ENCODE peak calls at places on chromosomes 3 and 15, in ten cellular contexts. L is PC-9, N is mucosa of descending colon, I is fibroblast of pulmonary artery, Q is fibroblast of lung, X is cardiac fibroblast, K is IMR-90, A is ovary, Z is fibroblast of mammary gland, S is colonic mucosa. D is an unnamed sample.

GRCh38 chr15:36880226-36880912 is 220.0 kb downstream of the MEIS2 start:
- DNase-seq in L (no peak), N (no peak), I (no peak), Q (no peak), X (no peak), K (no peak), A (no peak), Z (no peak), S (no peak), D (peak)

GRCh38 chr15:38130739-38131498 is 121.7 kb upstream of the SPRED1 start:
- DNase-seq in L (no peak), N (peak), I (peak), Q (peak), X (peak), K (peak), A (peak), Z (peak), S (peak), D (peak)

GRCh38 chr3:131299836-131300235 is 81.7 kb upstream of the NUDT16 start:
- DNase-seq in L (no peak), N (no peak), I (no peak), Q (peak), X (no peak), K (no peak), A (no peak), Z (no peak), S (no peak), D (no peak)

GRCh38 chr3:121552797-121553196 is 7.0 kb upstream of the POLQ start:
- DNase-seq in L (no peak), N (no peak), I (no peak), Q (no peak), X (no peak), K (no peak), A (no peak), Z (no peak), S (no peak), D (no peak)

GRCh38 chr15:77819841-77820728 is 187.4 kb upstream of the LINGO1 start:
- DNase-seq in L (peak), N (peak), I (no peak), Q (peak), X (no peak), K (no peak), A (no peak), Z (peak), S (peak), D (peak)

GRCh38 chr3:141858312-141858711 is 18.1 kb upstream of the ATP1B3 start:
- DNase-seq in L (no peak), N (no peak), I (no peak), Q (no peak), X (no peak), K (no peak), A (no peak), Z (peak), S (no peak), D (no peak)

GRCh38 chr3:146589899-146590508 is 15.1 kb downstream of the PLSCR5 start:
- DNase-seq in L (peak), N (no peak), I (peak), Q (peak), X (peak), K (peak), A (peak), Z (peak), S (peak), D (peak)

GRCh38 chr3:23961064-23961463 is 16.0 kb downstream of the NR1D2 start:
- DNase-seq in L (no peak), N (no peak), I (no peak), Q (no peak), X (no peak), K (peak), A (no peak), Z (no peak), S (no peak), D (peak)

GRCh38 chr15:46861796-46862195 is 855.5 kb upstream of the SEMA6D start:
- DNase-seq in L (no peak), N (no peak), I (no peak), Q (no peak), X (no peak), K (no peak), A (no peak), Z (no peak), S (no peak), D (no peak)

GRCh38 chr3:52240059-52240885 is 1.3 kb upstream of the TWF2 start:
- DNase-seq in L (no peak), N (peak), I (peak), Q (peak), X (peak), K (peak), A (peak), Z (peak), S (peak), D (peak)

GRCh38 chr15:40104865-40105516 is 3.7 kb downstream of the BMF start:
- DNase-seq in L (peak), N (peak), I (peak), Q (peak), X (peak), K (peak), A (peak), Z (peak), S (peak), D (peak)
- H3K4me3 ChIP-seq in L (no peak), N (no peak), I (no peak), Q (peak), X (no peak), K (no peak), A (no peak), Z (no peak), S (no peak), D (no peak)

GRCh38 chr15:59622289-59622688 is 10.7 kb downstream of the GCNT3 start:
- DNase-seq in L (peak), N (peak), I (peak), Q (peak), X (peak), K (peak), A (no peak), Z (peak), S (peak), D (peak)
- TF ChIP-seq CTCF in L (peak), N (peak), I (peak), Q (peak), X (peak), K (peak), A (no peak), Z (peak), S (peak), D (peak)

GRCh38 chr15:40049076-40049475 is 10.1 kb upstream of the SRP14 start:
- DNase-seq in L (no peak), N (no peak), I (no peak), Q (no peak), X (no peak), K (no peak), A (no peak), Z (no peak), S (no peak), D (no peak)
- H3K4me3 ChIP-seq in L (no peak), N (no peak), I (no peak), Q (no peak), X (no peak), K (no peak), A (no peak), Z (no peak), S (no peak), D (no peak)

GRCh38 chr3:67106874-67107273 is 108.8 kb downstream of the KBTBD8 start:
- DNase-seq in L (no peak), N (no peak), I (no peak), Q (no peak), X (no peak), K (no peak), A (no peak), Z (no peak), S (no peak), D (no peak)

GRCh38 chr3:67113802-67114407 is 115.8 kb downstream of the KBTBD8 start:
- DNase-seq in L (peak), N (peak), I (peak), Q (peak), X (peak), K (peak), A (peak), Z (peak), S (peak), D (peak)

GRCh38 chr3:67104388-67104787 is 106.3 kb downstream of the KBTBD8 start:
- DNase-seq in L (no peak), N (no peak), I (no peak), Q (no peak), X (no peak), K (no peak), A (no peak), Z (no peak), S (no peak), D (no peak)

DNA sequence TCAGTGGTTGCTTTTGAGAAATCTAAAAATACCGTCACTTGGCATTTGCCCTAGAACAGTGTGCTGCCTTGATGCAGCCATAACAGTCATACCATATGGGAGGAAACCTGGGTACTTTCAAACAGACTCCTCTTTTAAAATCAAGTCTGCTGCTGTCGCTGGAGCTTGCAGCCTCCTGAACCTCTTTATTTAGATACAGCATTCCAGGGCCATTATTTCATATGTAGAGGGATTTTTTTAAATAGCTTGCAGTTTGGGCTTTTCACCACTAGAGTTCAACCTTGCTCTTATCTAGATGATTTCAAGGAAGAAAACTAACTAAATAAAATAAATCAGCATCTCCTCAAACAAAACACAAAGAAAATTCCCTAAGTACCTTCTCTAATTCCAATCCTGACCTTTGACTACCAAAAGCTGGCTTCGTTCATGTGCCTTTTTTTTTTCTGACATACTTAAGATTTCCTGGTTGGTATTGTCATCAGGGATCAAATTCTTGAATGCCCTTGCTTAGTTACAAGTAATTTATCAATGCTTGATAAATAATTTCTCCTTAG is 111.6 kb downstream of the KBTBD8 start:
- DNase-seq in L (no peak), N (no peak), I (peak), Q (peak), X (peak), K (peak), A (no peak), Z (peak), S (no peak), D (peak)
- TF ChIP-seq CTCF in L (peak), N (peak), I (peak), Q (peak), X (peak), K (peak), A (no peak), Z (peak), S (peak), D (peak)

GRCh38 chr3:127820221-127820870 is 2.0 kb downstream of the MGLL start:
- DNase-seq in L (no peak), N (no peak), I (no peak), Q (peak), X (peak), K (peak), A (no peak), Z (peak), S (no peak), D (peak)
- H3K4me3 ChIP-seq in L (peak), N (no peak), I (no peak), Q (peak), X (peak), K (peak), A (no peak), Z (peak), S (peak), D (no peak)

GRCh38 chr15:29636140-29636539 is 186.1 kb downstream of the TJP1 start:
- DNase-seq in L (no peak), N (peak), I (no peak), Q (no peak), X (no peak), K (no peak), A (no peak), Z (no peak), S (peak), D (no peak)

GRCh38 chr15:29632671-29633406 is 189.4 kb downstream of the TJP1 start:
- DNase-seq in L (no peak), N (no peak), I (no peak), Q (no peak), X (no peak), K (no peak), A (no peak), Z (no peak), S (no peak), D (no peak)

GRCh38 chr15:29633971-29634370 is 188.3 kb downstream of the TJP1 start:
- DNase-seq in L (no peak), N (no peak), I (no peak), Q (no peak), X (no peak), K (no peak), A (no peak), Z (no peak), S (no peak), D (no peak)

GRCh38 chr15:29636921-29637320 is 185.3 kb downstream of the TJP1 start:
- DNase-seq in L (no peak), N (no peak), I (no peak), Q (no peak), X (no peak), K (no peak), A (no peak), Z (no peak), S (no peak), D (no peak)

GRCh38 chr15:29631076-29632070 is 190.9 kb downstream of the TJP1 start:
- DNase-seq in L (no peak), N (peak), I (no peak), Q (peak), X (no peak), K (no peak), A (no peak), Z (no peak), S (peak), D (no peak)
- TF ChIP-seq CTCF in L (no peak), N (no peak), I (no peak), Q (no peak), X (no peak), K (no peak), A (no peak), Z (no peak), S (no peak), D (no peak)

DNA sequence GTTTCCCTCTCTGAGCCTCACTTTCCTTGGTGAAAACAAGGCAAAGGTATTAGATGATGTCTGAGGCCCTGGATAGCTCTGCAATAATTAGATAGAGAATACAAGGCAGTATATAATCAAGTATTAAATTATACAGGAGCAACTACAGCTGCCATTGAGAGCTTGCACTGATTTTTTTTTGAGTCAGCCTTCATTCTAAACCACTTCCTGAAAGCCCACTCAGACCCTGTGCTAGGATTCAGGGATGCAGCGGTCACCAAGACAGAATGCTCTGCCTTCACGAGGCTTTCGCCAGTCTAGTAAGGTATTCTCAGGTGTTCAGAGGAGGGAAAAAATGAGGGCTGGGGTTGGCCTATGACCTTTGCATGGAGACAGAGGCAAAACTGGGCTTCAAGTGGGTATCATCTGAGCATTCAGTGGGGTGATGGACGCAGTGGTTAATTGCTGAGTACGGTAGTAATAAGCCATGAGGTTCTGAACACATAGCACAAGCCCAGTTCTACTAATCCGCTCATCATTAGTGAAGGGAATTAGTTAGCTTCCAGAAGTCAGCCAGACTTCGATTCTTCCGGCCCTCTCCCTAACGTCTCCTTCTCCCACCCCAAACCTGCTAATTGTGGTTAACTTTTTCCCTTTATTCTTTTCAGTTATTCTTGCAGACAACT is 3.6 kb downstream of the VGLL4 start:
- DNase-seq in L (no peak), N (no peak), I (no peak), Q (no peak), X (no peak), K (peak), A (no peak), Z (peak), S (no peak), D (no peak)
- H3K4me3 ChIP-seq in L (no peak), N (no peak), I (peak), Q (peak), X (peak), K (no peak), A (peak), Z (no peak), S (no peak), D (no peak)

GRCh38 chr3:125055165-125055912 is 458 bp downstream of the HEG1 start:
- DNase-seq in L (no peak), N (peak), I (no peak), Q (no peak), X (peak), K (peak), A (peak), Z (no peak), S (no peak), D (no peak)
- TF ChIP-seq CTCF in L (no peak), N (no peak), I (no peak), Q (no peak), X (no peak), K (peak), A (no peak), Z (no peak), S (no peak), D (no peak)

GRCh38 chr3:184337315-184337714 is at the start of gene FAM131A:
- DNase-seq in L (no peak), N (peak), I (peak), Q (peak), X (peak), K (peak), A (peak), Z (peak), S (no peak), D (no peak)
- H3K4me3 ChIP-seq in L (peak), N (peak), I (peak), Q (peak), X (peak), K (peak), A (peak), Z (peak), S (peak), D (peak)